ENCODE peak calls at places on chromosomes 6 and 20, in ten cellular contexts. O, R, V, B, D, N, H, G, M and Y are unnamed samples.
A peak's percentile ranks its signal among the peaks of the same experiment; 100 is the strongest.

GRCh38 chr6:41675176-41675767 is 37.0 kb downstream of the MDFI start:
- DNase-seq in O (no peak), R (no peak), V (no peak), B (no peak), D (no peak), N (no peak), H (no peak), G (no peak), M (no peak), Y (no peak)

GRCh38 chr6:95686272-95686671 is 108.9 kb downstream of the MANEA start:
- DNase-seq in O (no peak), R (no peak), V (no peak), B (no peak), D (no peak), N (no peak), H (no peak), G (no peak), M (peak; percentile 5), Y (no peak)

GRCh38 chr6:105781248-105781647 is 304.9 kb upstream of the PRDM1 start:
- DNase-seq in O (no peak), R (no peak), V (no peak), B (no peak), D (peak; percentile 29), N (no peak), H (peak; percentile 65), G (no peak), M (no peak), Y (no peak)

GRCh38 chr6:165976705-165977104 is 190.9 kb downstream of the TBXT start:
- DNase-seq in O (no peak), R (peak; percentile 70), V (peak; percentile 43), B (no peak), D (no peak), N (no peak), H (no peak), G (no peak), M (no peak), Y (no peak)

GRCh38 chr6:39102024-39102820 is 12.8 kb downstream of the SAYSD1 start:
- DNase-seq in O (no peak), R (no peak), V (no peak), B (peak; percentile 75), D (no peak), N (peak; percentile 61), H (no peak), G (peak; percentile 76), M (peak; percentile 79), Y (no peak)

GRCh38 chr20:49112596-49113274 is 66.6 kb downstream of the CSE1L start:
- DNase-seq in O (no peak), R (no peak), V (no peak), B (no peak), D (no peak), N (peak; percentile 21), H (no peak), G (peak; percentile 52), M (no peak), Y (no peak)

GRCh38 chr20:64113796-64114355 is 6.5 kb upstream of the NPBWR2 start:
- DNase-seq in O (no peak), R (no peak), V (no peak), B (no peak), D (no peak), N (no peak), H (no peak), G (no peak), M (peak; percentile 6), Y (no peak)

GRCh38 chr6:1527098-1527497 is 82.6 kb upstream of the FOXC1 start:
- DNase-seq in O (peak; percentile 8), R (no peak), V (peak; percentile 50), B (peak; percentile 42), D (peak; percentile 6), N (peak; percentile 61), H (peak; percentile 67), G (peak; percentile 31), M (peak; percentile 82), Y (no peak)

GRCh38 chr6:168937061-168937460 is 316.6 kb downstream of the THBS2 start:
- DNase-seq in O (no peak), R (no peak), V (no peak), B (peak; percentile 66), D (no peak), N (peak; percentile 61), H (no peak), G (peak; percentile 14), M (peak; percentile 16), Y (peak; percentile 45)

GRCh38 chr6:24060982-24061754 is 64.8 kb upstream of the NRSN1 start:
- DNase-seq in O (no peak), R (no peak), V (no peak), B (no peak), D (no peak), N (no peak), H (no peak), G (no peak), M (no peak), Y (no peak)

GRCh38 chr20:35001596-35002362 is 46.1 kb downstream of the MYH7B start:
- DNase-seq in O (no peak), R (no peak), V (peak; percentile 27), B (no peak), D (no peak), N (no peak), H (no peak), G (no peak), M (peak; percentile 65), Y (no peak)

GRCh38 chr6:136235233-136235564 is 14.9 kb downstream of the MTFR2 start:
- DNase-seq in O (no peak), R (no peak), V (no peak), B (no peak), D (no peak), N (no peak), H (no peak), G (peak; percentile 60), M (no peak), Y (no peak)

GRCh38 chr6:55678330-55679224 is 99.6 kb upstream of the HMGCLL1 start:
- DNase-seq in O (no peak), R (no peak), V (no peak), B (no peak), D (no peak), N (no peak), H (no peak), G (no peak), M (no peak), Y (no peak)

GRCh38 chr6:122624853-122625252 is 14.6 kb downstream of the PKIB start:
- DNase-seq in O (no peak), R (no peak), V (no peak), B (no peak), D (no peak), N (no peak), H (no peak), G (no peak), M (no peak), Y (no peak)

GRCh38 chr20:25389381-25389857 is 1.2 kb downstream of the ABHD12 start:
- DNase-seq in O (no peak), R (no peak), V (no peak), B (peak; percentile 39), D (no peak), N (peak; percentile 39), H (peak; percentile 36), G (peak; percentile 49), M (no peak), Y (peak; percentile 40)

GRCh38 chr6:148518371-148519156 is 175.9 kb downstream of the SASH1 start:
- DNase-seq in O (no peak), R (no peak), V (peak; percentile 58), B (no peak), D (no peak), N (no peak), H (no peak), G (no peak), M (no peak), Y (no peak)

GRCh38 chr6:77447254-77447653 is 16.0 kb downstream of the HTR1B start:
- DNase-seq in O (no peak), R (no peak), V (no peak), B (no peak), D (no peak), N (no peak), H (no peak), G (peak; percentile 40), M (no peak), Y (peak; percentile 33)